ENCODE peak calls at places on chromosomes 5 and 9, in ten cellular contexts. One of them, this sample, is unnamed.

GRCh38 chr9:21812945-21813568 is 10.6 kb downstream of the MTAP start:
- DNase-seq in H1: peak
- DNase-seq in esophagus squamous epithelium: no peak
- DNase-seq in stomach: peak
- DNase-seq in ovary: peak
- DNase-seq in prostate gland: peak
- DNase-seq in heart left ventricle: peak
- DNase-seq in gastrocnemius medialis: peak
- DNase-seq in adrenal gland: peak
- DNase-seq in A549: no peak
- DNase-seq in this sample: peak

GRCh38 chr5:172739385-172739784 is 31.6 kb downstream of the DUSP1 start:
- DNase-seq in H1: no peak
- DNase-seq in esophagus squamous epithelium: no peak
- DNase-seq in stomach: no peak
- DNase-seq in ovary: no peak
- DNase-seq in prostate gland: no peak
- DNase-seq in heart left ventricle: no peak
- DNase-seq in gastrocnemius medialis: no peak
- DNase-seq in adrenal gland: peak
- DNase-seq in A549: no peak
- DNase-seq in this sample: no peak

GRCh38 chr9:134497283-134497860 is 144.2 kb upstream of the COL5A1 start:
- DNase-seq in H1: no peak
- DNase-seq in esophagus squamous epithelium: no peak
- DNase-seq in stomach: no peak
- DNase-seq in ovary: no peak
- DNase-seq in prostate gland: no peak
- DNase-seq in heart left ventricle: no peak
- DNase-seq in gastrocnemius medialis: no peak
- DNase-seq in adrenal gland: no peak
- DNase-seq in A549: no peak
- DNase-seq in this sample: no peak

GRCh38 chr5:88143693-88144218 is 124.9 kb downstream of the TMEM161B start:
- DNase-seq in H1: no peak
- DNase-seq in esophagus squamous epithelium: no peak
- DNase-seq in stomach: no peak
- DNase-seq in ovary: peak
- DNase-seq in prostate gland: no peak
- DNase-seq in heart left ventricle: no peak
- DNase-seq in gastrocnemius medialis: no peak
- DNase-seq in adrenal gland: no peak
- DNase-seq in A549: no peak
- DNase-seq in this sample: no peak

GRCh38 chr9:114674798-114675554 is 7.0 kb downstream of the TEX48 start:
- DNase-seq in H1: no peak
- DNase-seq in esophagus squamous epithelium: no peak
- DNase-seq in stomach: no peak
- DNase-seq in ovary: no peak
- DNase-seq in prostate gland: no peak
- DNase-seq in heart left ventricle: no peak
- DNase-seq in gastrocnemius medialis: no peak
- DNase-seq in adrenal gland: no peak
- DNase-seq in A549: no peak
- DNase-seq in this sample: no peak

GRCh38 chr5:32290922-32291321 is 21.8 kb downstream of the MTMR12 start:
- DNase-seq in H1: no peak
- DNase-seq in esophagus squamous epithelium: no peak
- DNase-seq in stomach: no peak
- DNase-seq in ovary: no peak
- DNase-seq in prostate gland: no peak
- DNase-seq in heart left ventricle: no peak
- DNase-seq in gastrocnemius medialis: no peak
- DNase-seq in adrenal gland: no peak
- DNase-seq in A549: no peak
- DNase-seq in this sample: no peak

GRCh38 chr5:87185838-87186237 is 81.8 kb upstream of the RASA1 start:
- DNase-seq in H1: no peak
- DNase-seq in esophagus squamous epithelium: no peak
- DNase-seq in stomach: no peak
- DNase-seq in ovary: no peak
- DNase-seq in prostate gland: no peak
- DNase-seq in heart left ventricle: no peak
- DNase-seq in gastrocnemius medialis: no peak
- DNase-seq in adrenal gland: no peak
- DNase-seq in A549: no peak
- DNase-seq in this sample: no peak

GRCh38 chr5:134787692-134788091 is 29.1 kb downstream of the DDX46 start:
- DNase-seq in H1: no peak
- DNase-seq in esophagus squamous epithelium: no peak
- DNase-seq in stomach: no peak
- DNase-seq in ovary: no peak
- DNase-seq in prostate gland: no peak
- DNase-seq in heart left ventricle: no peak
- DNase-seq in gastrocnemius medialis: no peak
- DNase-seq in adrenal gland: no peak
- DNase-seq in A549: no peak
- DNase-seq in this sample: no peak

GRCh38 chr9:69218166-69218565 is 44.1 kb downstream of the TJP2 start:
- DNase-seq in H1: no peak
- DNase-seq in esophagus squamous epithelium: no peak
- DNase-seq in stomach: no peak
- DNase-seq in ovary: no peak
- DNase-seq in prostate gland: no peak
- DNase-seq in heart left ventricle: no peak
- DNase-seq in gastrocnemius medialis: no peak
- DNase-seq in adrenal gland: no peak
- DNase-seq in A549: no peak
- DNase-seq in this sample: no peak

GRCh38 chr5:100641833-100642232 is 106.7 kb downstream of the FAM174A start:
- DNase-seq in H1: no peak
- DNase-seq in esophagus squamous epithelium: no peak
- DNase-seq in stomach: no peak
- DNase-seq in ovary: no peak
- DNase-seq in prostate gland: no peak
- DNase-seq in heart left ventricle: no peak
- DNase-seq in gastrocnemius medialis: no peak
- DNase-seq in adrenal gland: no peak
- DNase-seq in A549: no peak
- DNase-seq in this sample: no peak

GRCh38 chr9:129335456-129336129 is 157.5 kb upstream of the IER5L start:
- DNase-seq in H1: no peak
- DNase-seq in esophagus squamous epithelium: no peak
- DNase-seq in stomach: peak
- DNase-seq in ovary: peak
- DNase-seq in prostate gland: no peak
- DNase-seq in heart left ventricle: no peak
- DNase-seq in gastrocnemius medialis: peak
- DNase-seq in adrenal gland: no peak
- DNase-seq in A549: no peak
- DNase-seq in this sample: no peak

GRCh38 chr9:129333613-129333960 is 155.5 kb upstream of the IER5L start:
- DNase-seq in H1: peak
- DNase-seq in esophagus squamous epithelium: no peak
- DNase-seq in stomach: no peak
- DNase-seq in ovary: no peak
- DNase-seq in prostate gland: no peak
- DNase-seq in heart left ventricle: no peak
- DNase-seq in gastrocnemius medialis: no peak
- DNase-seq in adrenal gland: no peak
- DNase-seq in A549: peak
- DNase-seq in this sample: no peak

GRCh38 chr9:129334744-129335080 is 156.7 kb upstream of the IER5L start:
- DNase-seq in H1: no peak
- DNase-seq in esophagus squamous epithelium: no peak
- DNase-seq in stomach: no peak
- DNase-seq in ovary: no peak
- DNase-seq in prostate gland: no peak
- DNase-seq in heart left ventricle: no peak
- DNase-seq in gastrocnemius medialis: no peak
- DNase-seq in adrenal gland: no peak
- DNase-seq in A549: no peak
- DNase-seq in this sample: no peak

GRCh38 chr9:129332581-129332980 is 154.5 kb upstream of the IER5L start:
- DNase-seq in H1: no peak
- DNase-seq in esophagus squamous epithelium: no peak
- DNase-seq in stomach: no peak
- DNase-seq in ovary: no peak
- DNase-seq in prostate gland: no peak
- DNase-seq in heart left ventricle: no peak
- DNase-seq in gastrocnemius medialis: no peak
- DNase-seq in adrenal gland: no peak
- DNase-seq in A549: no peak
- DNase-seq in this sample: no peak

DNA sequence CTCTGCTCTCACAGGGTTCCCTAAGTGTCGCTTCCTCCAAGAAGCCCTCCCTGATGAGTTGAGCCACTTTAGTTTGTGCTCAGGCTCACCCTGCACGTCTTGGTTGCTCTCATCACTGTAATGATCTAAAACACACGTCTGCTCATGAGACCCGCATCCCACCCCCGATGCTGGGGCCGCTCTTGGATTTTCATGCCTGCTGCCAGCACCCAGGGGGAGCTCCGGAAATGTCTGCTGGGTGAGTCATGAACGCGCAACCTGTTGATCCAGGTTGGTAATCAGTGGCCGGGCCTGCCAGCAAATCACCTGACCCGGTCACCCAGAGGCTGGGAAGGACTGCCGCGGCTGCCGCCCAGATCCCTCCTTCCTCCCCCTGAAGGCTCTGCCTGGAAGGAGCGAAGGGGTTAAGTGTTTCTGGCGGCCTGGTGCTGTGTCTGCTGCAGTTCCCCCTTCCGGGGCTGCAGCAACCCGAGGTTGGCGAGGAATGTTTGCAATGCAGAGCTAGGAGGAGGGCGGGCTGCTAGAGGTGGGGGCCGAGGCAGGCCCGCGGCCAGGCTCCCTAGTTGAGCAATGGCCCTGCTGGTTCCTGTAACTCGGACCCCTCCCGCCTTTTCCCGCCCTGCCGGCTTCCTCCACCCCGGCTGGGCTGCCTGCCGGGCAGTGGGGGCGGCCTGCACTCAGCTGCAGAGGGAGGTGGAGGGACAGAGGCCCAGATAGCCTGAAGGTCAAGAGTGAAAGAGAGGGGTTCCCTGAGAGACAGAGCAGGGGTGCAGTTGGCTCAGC is 156.1 kb upstream of the IER5L start:
- DNase-seq in H1: peak
- DNase-seq in esophagus squamous epithelium: peak
- DNase-seq in stomach: peak
- DNase-seq in ovary: peak
- DNase-seq in prostate gland: peak
- DNase-seq in heart left ventricle: peak
- DNase-seq in gastrocnemius medialis: peak
- DNase-seq in adrenal gland: peak
- DNase-seq in A549: peak
- DNase-seq in this sample: peak
- TF ChIP-seq CTCF in H1: no peak
- TF ChIP-seq CTCF in esophagus squamous epithelium: no peak
- TF ChIP-seq CTCF in stomach: no peak
- TF ChIP-seq CTCF in ovary: no peak
- TF ChIP-seq CTCF in prostate gland: peak
- TF ChIP-seq CTCF in heart left ventricle: no peak
- TF ChIP-seq CTCF in gastrocnemius medialis: no peak
- TF ChIP-seq CTCF in adrenal gland: no peak
- TF ChIP-seq CTCF in A549: peak
- TF ChIP-seq CTCF in this sample: no peak

DNA sequence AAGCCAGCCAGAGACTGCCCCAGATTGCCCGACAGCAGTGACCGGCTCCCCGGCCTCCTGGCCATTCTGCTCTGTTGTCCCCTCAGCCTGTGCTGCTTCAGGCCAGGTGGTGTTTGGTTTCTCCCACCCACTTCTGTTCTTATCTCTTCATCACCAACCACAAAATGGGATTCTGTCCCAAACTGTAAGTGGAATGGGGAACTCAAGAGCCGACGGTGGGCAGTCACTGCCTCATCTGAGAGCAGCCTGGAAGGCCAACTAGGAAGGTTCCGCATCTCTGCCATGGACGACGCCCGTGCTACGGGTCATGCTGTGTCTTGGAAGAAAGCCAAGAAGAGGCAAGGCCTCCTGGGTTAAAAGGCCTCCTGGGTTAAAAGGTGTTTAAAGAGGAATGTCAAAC is 219.0 kb upstream of the PIK3R1 start:
- DNase-seq in H1: no peak
- DNase-seq in esophagus squamous epithelium: no peak
- DNase-seq in stomach: no peak
- DNase-seq in ovary: no peak
- DNase-seq in prostate gland: no peak
- DNase-seq in heart left ventricle: no peak
- DNase-seq in gastrocnemius medialis: no peak
- DNase-seq in adrenal gland: no peak
- DNase-seq in A549: no peak
- DNase-seq in this sample: no peak
- TF ChIP-seq POLR2A in H1: no peak
- TF ChIP-seq POLR2A in esophagus squamous epithelium: no peak
- TF ChIP-seq POLR2A in stomach: no peak
- TF ChIP-seq POLR2A in ovary: no peak
- TF ChIP-seq POLR2A in prostate gland: no peak
- TF ChIP-seq POLR2A in heart left ventricle: no peak
- TF ChIP-seq POLR2A in gastrocnemius medialis: no peak
- TF ChIP-seq POLR2A in adrenal gland: no peak
- TF ChIP-seq POLR2A in A549: no peak
- TF ChIP-seq POLR2A in this sample: no peak

GRCh38 chr9:38027714-38028113 is 41.3 kb downstream of the SHB start:
- DNase-seq in H1: no peak
- DNase-seq in esophagus squamous epithelium: no peak
- DNase-seq in stomach: no peak
- DNase-seq in ovary: no peak
- DNase-seq in prostate gland: no peak
- DNase-seq in heart left ventricle: no peak
- DNase-seq in gastrocnemius medialis: no peak
- DNase-seq in adrenal gland: no peak
- DNase-seq in A549: no peak
- DNase-seq in this sample: no peak
- H3K4me3 ChIP-seq in H1: no peak
- H3K4me3 ChIP-seq in esophagus squamous epithelium: no peak
- H3K4me3 ChIP-seq in stomach: no peak
- H3K4me3 ChIP-seq in ovary: no peak
- H3K4me3 ChIP-seq in prostate gland: no peak
- H3K4me3 ChIP-seq in heart left ventricle: no peak
- H3K4me3 ChIP-seq in gastrocnemius medialis: no peak
- H3K4me3 ChIP-seq in adrenal gland: no peak
- H3K4me3 ChIP-seq in A549: no peak
- H3K4me3 ChIP-seq in this sample: no peak

DNA sequence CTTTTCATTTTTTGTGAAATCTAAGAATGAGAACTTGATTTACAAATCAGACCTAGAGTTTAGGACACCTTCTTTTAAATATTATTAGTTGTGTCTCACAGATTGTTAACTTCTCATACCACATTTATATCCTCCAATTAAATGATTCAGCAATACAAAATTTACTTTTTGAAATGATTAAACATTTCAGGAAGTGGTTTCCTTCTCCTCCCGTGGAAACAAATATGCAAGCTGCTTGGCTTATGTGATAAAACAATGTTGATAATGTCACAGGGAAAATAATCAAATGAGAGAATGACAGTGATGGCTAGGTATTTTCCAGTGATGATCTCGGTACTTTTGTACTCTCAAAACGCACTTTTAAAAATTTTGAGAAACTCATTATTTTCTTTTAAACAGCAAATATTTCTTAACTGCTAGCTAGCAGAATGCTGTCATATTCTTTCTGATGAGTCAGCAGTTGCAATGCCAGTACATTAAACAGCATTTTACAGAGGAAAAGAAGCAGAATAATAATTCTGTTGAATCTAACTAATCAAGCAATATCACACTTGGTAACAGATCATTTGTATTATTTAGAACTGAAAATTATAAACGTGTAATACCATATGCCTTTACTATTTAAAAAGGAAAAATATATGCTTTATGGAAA is 53.5 kb upstream of the CDH18 start:
- DNase-seq in H1: no peak
- DNase-seq in esophagus squamous epithelium: no peak
- DNase-seq in stomach: no peak
- DNase-seq in ovary: no peak
- DNase-seq in prostate gland: no peak
- DNase-seq in heart left ventricle: no peak
- DNase-seq in gastrocnemius medialis: no peak
- DNase-seq in adrenal gland: no peak
- DNase-seq in A549: no peak
- DNase-seq in this sample: no peak
- TF ChIP-seq CTCF in H1: no peak
- TF ChIP-seq CTCF in esophagus squamous epithelium: no peak
- TF ChIP-seq CTCF in stomach: no peak
- TF ChIP-seq CTCF in ovary: no peak
- TF ChIP-seq CTCF in prostate gland: no peak
- TF ChIP-seq CTCF in heart left ventricle: no peak
- TF ChIP-seq CTCF in gastrocnemius medialis: no peak
- TF ChIP-seq CTCF in adrenal gland: no peak
- TF ChIP-seq CTCF in A549: no peak
- TF ChIP-seq CTCF in this sample: no peak